ENCODE peak calls at places on chromosome 21, in seven cellular contexts. One of them, this sample, is unnamed.
A peak's percentile ranks its signal among the peaks of the same experiment; 100 is the strongest.

GRCh38 chr21:25512095-25513086 is 94.9 kb downstream of the MRPL39 start:
- DNase-seq in chondrocyte: no peak
- DNase-seq in type B pancreatic cell: no peak
- DNase-seq in neural crest cell: no peak
- DNase-seq in WERI-Rb-1: no peak
- DNase-seq in H9: no peak
- DNase-seq in fibroblast of pulmonary artery: no peak
- DNase-seq in this sample: no peak

GRCh38 chr21:37208056-37208705 is 59.0 kb downstream of the VPS26C start:
- DNase-seq in chondrocyte: no peak
- DNase-seq in type B pancreatic cell: peak; percentile 50
- DNase-seq in neural crest cell: no peak
- DNase-seq in WERI-Rb-1: peak; percentile 64
- DNase-seq in H9: no peak
- DNase-seq in fibroblast of pulmonary artery: no peak
- DNase-seq in this sample: peak; percentile 79

GRCh38 chr21:31753949-31754348 is 22.0 kb upstream of the SCAF4 start:
- DNase-seq in chondrocyte: no peak
- DNase-seq in type B pancreatic cell: no peak
- DNase-seq in neural crest cell: no peak
- DNase-seq in WERI-Rb-1: no peak
- DNase-seq in H9: no peak
- DNase-seq in fibroblast of pulmonary artery: no peak
- DNase-seq in this sample: no peak

GRCh38 chr21:16811011-16811410 is 701.8 kb upstream of the CXADR start:
- DNase-seq in chondrocyte: no peak
- DNase-seq in type B pancreatic cell: no peak
- DNase-seq in neural crest cell: no peak
- DNase-seq in WERI-Rb-1: no peak
- DNase-seq in H9: no peak
- DNase-seq in fibroblast of pulmonary artery: no peak
- DNase-seq in this sample: no peak

GRCh38 chr21:44934797-44935532 is 4.9 kb upstream of the SLX9 start:
- DNase-seq in chondrocyte: peak; percentile 68
- DNase-seq in type B pancreatic cell: no peak
- DNase-seq in neural crest cell: no peak
- DNase-seq in WERI-Rb-1: no peak
- DNase-seq in H9: no peak
- DNase-seq in fibroblast of pulmonary artery: no peak
- DNase-seq in this sample: no peak

GRCh38 chr21:21341041-21341440 is 342.8 kb downstream of the NCAM2 start:
- DNase-seq in chondrocyte: no peak
- DNase-seq in type B pancreatic cell: no peak
- DNase-seq in neural crest cell: no peak
- DNase-seq in WERI-Rb-1: no peak
- DNase-seq in H9: no peak
- DNase-seq in fibroblast of pulmonary artery: no peak
- DNase-seq in this sample: no peak

GRCh38 chr21:45768011-45768740 is 124.7 kb downstream of the PCBP3 start:
- DNase-seq in chondrocyte: peak; percentile 68
- DNase-seq in type B pancreatic cell: no peak
- DNase-seq in neural crest cell: no peak
- DNase-seq in WERI-Rb-1: no peak
- DNase-seq in H9: no peak
- DNase-seq in fibroblast of pulmonary artery: peak; percentile 35
- DNase-seq in this sample: peak; percentile 80

GRCh38 chr21:23853796-23854379 is 1753.4 kb downstream of the MRPL39 start:
- DNase-seq in chondrocyte: no peak
- DNase-seq in type B pancreatic cell: no peak
- DNase-seq in neural crest cell: no peak
- DNase-seq in WERI-Rb-1: no peak
- DNase-seq in H9: no peak
- DNase-seq in fibroblast of pulmonary artery: peak; percentile 41
- DNase-seq in this sample: no peak

GRCh38 chr21:32347887-32348450 is 44.8 kb downstream of the URB1 start:
- DNase-seq in chondrocyte: no peak
- DNase-seq in type B pancreatic cell: no peak
- DNase-seq in neural crest cell: no peak
- DNase-seq in WERI-Rb-1: peak; percentile 76
- DNase-seq in H9: no peak
- DNase-seq in fibroblast of pulmonary artery: no peak
- DNase-seq in this sample: no peak

GRCh38 chr21:45615145-45615711 is 28.3 kb upstream of the PCBP3 start:
- DNase-seq in chondrocyte: peak; percentile 53
- DNase-seq in type B pancreatic cell: no peak
- DNase-seq in neural crest cell: no peak
- DNase-seq in WERI-Rb-1: no peak
- DNase-seq in H9: peak; percentile 20
- DNase-seq in fibroblast of pulmonary artery: peak; percentile 41
- DNase-seq in this sample: no peak

GRCh38 chr21:25639922-25640670 is 1.0 kb downstream of the JAM2 start:
- DNase-seq in chondrocyte: no peak
- DNase-seq in type B pancreatic cell: no peak
- DNase-seq in neural crest cell: peak; percentile 50
- DNase-seq in WERI-Rb-1: peak; percentile 80
- DNase-seq in H9: peak; percentile 58
- DNase-seq in fibroblast of pulmonary artery: no peak
- DNase-seq in this sample: no peak

GRCh38 chr21:45064618-45065399 is 9.6 kb upstream of the ADARB1 start:
- DNase-seq in chondrocyte: no peak
- DNase-seq in type B pancreatic cell: no peak
- DNase-seq in neural crest cell: no peak
- DNase-seq in WERI-Rb-1: no peak
- DNase-seq in H9: peak; percentile 39
- DNase-seq in fibroblast of pulmonary artery: no peak
- DNase-seq in this sample: no peak

GRCh38 chr21:31874817-31875216 is 2.0 kb downstream of the HUNK start:
- DNase-seq in chondrocyte: no peak
- DNase-seq in type B pancreatic cell: no peak
- DNase-seq in neural crest cell: no peak
- DNase-seq in WERI-Rb-1: peak; percentile 50
- DNase-seq in H9: peak; percentile 69
- DNase-seq in fibroblast of pulmonary artery: no peak
- DNase-seq in this sample: no peak

GRCh38 chr21:44012474-44013379 is 618 bp downstream of the TRAPPC10 start:
- DNase-seq in chondrocyte: peak; percentile 75
- DNase-seq in type B pancreatic cell: peak; percentile 76
- DNase-seq in neural crest cell: peak; percentile 41
- DNase-seq in WERI-Rb-1: peak; percentile 82
- DNase-seq in H9: peak; percentile 86
- DNase-seq in fibroblast of pulmonary artery: peak; percentile 33
- DNase-seq in this sample: no peak

GRCh38 chr21:35370671-35371070 is 321.6 kb upstream of the RUNX1 start:
- DNase-seq in chondrocyte: no peak
- DNase-seq in type B pancreatic cell: no peak
- DNase-seq in neural crest cell: no peak
- DNase-seq in WERI-Rb-1: no peak
- DNase-seq in H9: no peak
- DNase-seq in fibroblast of pulmonary artery: no peak
- DNase-seq in this sample: no peak

GRCh38 chr21:35366348-35367085 is 317.4 kb upstream of the RUNX1 start:
- DNase-seq in chondrocyte: no peak
- DNase-seq in type B pancreatic cell: no peak
- DNase-seq in neural crest cell: no peak
- DNase-seq in WERI-Rb-1: no peak
- DNase-seq in H9: no peak
- DNase-seq in fibroblast of pulmonary artery: peak; percentile 90
- DNase-seq in this sample: no peak

GRCh38 chr21:35370071-35370470 is 321.0 kb upstream of the RUNX1 start:
- DNase-seq in chondrocyte: no peak
- DNase-seq in type B pancreatic cell: no peak
- DNase-seq in neural crest cell: no peak
- DNase-seq in WERI-Rb-1: no peak
- DNase-seq in H9: no peak
- DNase-seq in fibroblast of pulmonary artery: no peak
- DNase-seq in this sample: no peak

GRCh38 chr21:35367558-35367957 is 318.5 kb upstream of the RUNX1 start:
- DNase-seq in chondrocyte: no peak
- DNase-seq in type B pancreatic cell: no peak
- DNase-seq in neural crest cell: no peak
- DNase-seq in WERI-Rb-1: no peak
- DNase-seq in H9: no peak
- DNase-seq in fibroblast of pulmonary artery: no peak
- DNase-seq in this sample: no peak

DNA sequence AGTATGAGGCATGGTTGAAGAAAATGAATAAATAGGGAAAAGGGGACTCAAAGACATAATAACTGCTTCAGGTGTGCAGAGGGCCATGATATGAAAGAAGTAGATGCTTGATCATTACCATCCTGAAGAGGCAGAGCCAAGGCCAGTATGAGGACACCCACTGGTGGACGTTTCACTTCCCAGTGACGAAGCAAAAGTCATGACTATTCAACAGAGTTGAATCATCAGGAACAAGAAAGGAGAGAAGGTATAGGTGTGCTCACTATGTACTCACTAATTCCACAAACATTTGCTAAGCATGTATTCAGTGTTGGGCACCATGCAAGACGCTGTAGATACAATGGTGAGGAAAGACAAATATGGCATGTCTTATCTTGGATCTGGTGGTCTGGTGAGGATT is 319.2 kb upstream of the RUNX1 start:
- DNase-seq in chondrocyte: no peak
- DNase-seq in type B pancreatic cell: no peak
- DNase-seq in neural crest cell: no peak
- DNase-seq in WERI-Rb-1: no peak
- DNase-seq in H9: no peak
- DNase-seq in fibroblast of pulmonary artery: no peak
- DNase-seq in this sample: no peak
- TF ChIP-seq CTCF in chondrocyte: no peak
- TF ChIP-seq CTCF in type B pancreatic cell: no peak
- TF ChIP-seq CTCF in neural crest cell: no peak
- TF ChIP-seq CTCF in WERI-Rb-1: no peak
- TF ChIP-seq CTCF in H9: no peak
- TF ChIP-seq CTCF in fibroblast of pulmonary artery: no peak
- TF ChIP-seq CTCF in this sample: no peak

GRCh38 chr21:15729674-15730483 is at the start of gene USP25:
- DNase-seq in chondrocyte: no peak
- DNase-seq in type B pancreatic cell: peak; percentile 89
- DNase-seq in neural crest cell: peak; percentile 74
- DNase-seq in WERI-Rb-1: peak; percentile 88
- DNase-seq in H9: peak; percentile 89
- DNase-seq in fibroblast of pulmonary artery: peak; percentile 73
- DNase-seq in this sample: peak; percentile 92
- TF ChIP-seq CTCF in chondrocyte: peak; percentile 48
- TF ChIP-seq CTCF in type B pancreatic cell: no peak
- TF ChIP-seq CTCF in neural crest cell: peak; percentile 31
- TF ChIP-seq CTCF in WERI-Rb-1: peak; percentile 14
- TF ChIP-seq CTCF in H9: no peak
- TF ChIP-seq CTCF in fibroblast of pulmonary artery: no peak
- TF ChIP-seq CTCF in this sample: peak; percentile 36

DNA sequence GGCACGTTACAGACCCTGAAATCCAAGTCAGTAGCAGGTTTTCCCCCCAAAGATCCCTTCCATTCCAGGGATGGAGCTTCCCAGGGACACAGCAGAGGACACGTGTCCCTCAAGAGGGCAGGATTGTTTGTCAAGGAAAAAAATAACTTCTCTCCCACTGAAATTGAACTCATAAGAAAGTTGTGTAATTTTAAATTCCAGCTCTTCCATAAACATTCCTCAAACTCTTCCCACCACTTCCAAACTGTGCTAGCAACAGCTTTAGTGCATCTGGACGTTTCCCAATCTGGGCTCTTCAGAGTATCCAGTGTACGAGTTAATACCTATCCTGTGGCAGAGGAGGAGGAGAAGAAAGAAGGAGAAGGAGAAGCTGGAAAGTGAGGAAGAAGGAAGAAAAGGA is 79.6 kb downstream of the PSMG1 start:
- DNase-seq in chondrocyte: no peak
- DNase-seq in type B pancreatic cell: no peak
- DNase-seq in neural crest cell: no peak
- DNase-seq in WERI-Rb-1: no peak
- DNase-seq in H9: no peak
- DNase-seq in fibroblast of pulmonary artery: peak; percentile 72
- DNase-seq in this sample: no peak
- TF ChIP-seq CTCF in chondrocyte: peak; percentile 4
- TF ChIP-seq CTCF in type B pancreatic cell: no peak
- TF ChIP-seq CTCF in neural crest cell: no peak
- TF ChIP-seq CTCF in WERI-Rb-1: no peak
- TF ChIP-seq CTCF in H9: no peak
- TF ChIP-seq CTCF in fibroblast of pulmonary artery: no peak
- TF ChIP-seq CTCF in this sample: no peak

DNA sequence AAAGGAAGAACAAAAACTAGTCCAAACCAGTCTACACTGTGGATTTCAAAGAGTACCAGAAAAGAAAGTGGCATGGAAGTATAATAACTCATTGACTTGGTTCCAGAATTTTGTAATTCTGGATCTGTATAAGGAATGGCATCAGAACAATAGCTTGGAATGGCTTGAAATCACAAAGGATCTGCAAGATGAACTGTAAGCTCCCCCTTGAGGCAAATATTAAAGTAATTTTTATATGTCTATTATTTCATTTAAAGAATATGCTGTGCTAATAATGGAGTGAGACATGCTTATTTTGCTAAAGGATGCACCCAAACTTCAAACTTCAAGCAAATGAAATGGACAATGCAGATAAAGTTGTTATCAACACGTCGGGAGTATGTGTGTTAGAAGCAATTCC is 21.3 kb downstream of the CHODL start:
- DNase-seq in chondrocyte: no peak
- DNase-seq in type B pancreatic cell: no peak
- DNase-seq in neural crest cell: no peak
- DNase-seq in WERI-Rb-1: no peak
- DNase-seq in H9: no peak
- DNase-seq in fibroblast of pulmonary artery: peak; percentile 1
- DNase-seq in this sample: no peak
- TF ChIP-seq CTCF in chondrocyte: peak; percentile 51
- TF ChIP-seq CTCF in type B pancreatic cell: no peak
- TF ChIP-seq CTCF in neural crest cell: no peak
- TF ChIP-seq CTCF in WERI-Rb-1: no peak
- TF ChIP-seq CTCF in H9: no peak
- TF ChIP-seq CTCF in fibroblast of pulmonary artery: no peak
- TF ChIP-seq CTCF in this sample: no peak

GRCh38 chr21:34765619-34766018 is 96.8 kb downstream of the CLIC6 start:
- DNase-seq in chondrocyte: no peak
- DNase-seq in type B pancreatic cell: no peak
- DNase-seq in neural crest cell: no peak
- DNase-seq in WERI-Rb-1: no peak
- DNase-seq in H9: no peak
- DNase-seq in fibroblast of pulmonary artery: no peak
- DNase-seq in this sample: no peak

GRCh38 chr21:34766862-34767261 is 98.1 kb downstream of the CLIC6 start:
- DNase-seq in chondrocyte: no peak
- DNase-seq in type B pancreatic cell: no peak
- DNase-seq in neural crest cell: no peak
- DNase-seq in WERI-Rb-1: no peak
- DNase-seq in H9: no peak
- DNase-seq in fibroblast of pulmonary artery: no peak
- DNase-seq in this sample: no peak

GRCh38 chr21:34761758-34762330 is 93.0 kb downstream of the CLIC6 start:
- DNase-seq in chondrocyte: no peak
- DNase-seq in type B pancreatic cell: no peak
- DNase-seq in neural crest cell: no peak
- DNase-seq in WERI-Rb-1: no peak
- DNase-seq in H9: no peak
- DNase-seq in fibroblast of pulmonary artery: no peak
- DNase-seq in this sample: peak; percentile 59

GRCh38 chr21:34764715-34765284 is 96.0 kb downstream of the CLIC6 start:
- DNase-seq in chondrocyte: no peak
- DNase-seq in type B pancreatic cell: no peak
- DNase-seq in neural crest cell: no peak
- DNase-seq in WERI-Rb-1: no peak
- DNase-seq in H9: no peak
- DNase-seq in fibroblast of pulmonary artery: no peak
- DNase-seq in this sample: no peak

GRCh38 chr21:34762761-34763160 is 94.0 kb downstream of the CLIC6 start:
- DNase-seq in chondrocyte: no peak
- DNase-seq in type B pancreatic cell: no peak
- DNase-seq in neural crest cell: no peak
- DNase-seq in WERI-Rb-1: no peak
- DNase-seq in H9: no peak
- DNase-seq in fibroblast of pulmonary artery: peak; percentile 11
- DNase-seq in this sample: peak; percentile 25
- TF ChIP-seq CTCF in chondrocyte: peak; percentile 39
- TF ChIP-seq CTCF in type B pancreatic cell: no peak
- TF ChIP-seq CTCF in neural crest cell: no peak
- TF ChIP-seq CTCF in WERI-Rb-1: no peak
- TF ChIP-seq CTCF in H9: peak; percentile 19
- TF ChIP-seq CTCF in fibroblast of pulmonary artery: no peak
- TF ChIP-seq CTCF in this sample: no peak